ENCODE peak calls at places on chromosome 10, in six cellular contexts. T is GM23248, D is colonic mucosa, C is endothelial cell of umbilical vein, Y is K562, N is GM12878. J is an unnamed sample.

GRCh38 chr10:60434418-60435046 is 44.9 kb upstream of the ANK3 start:
- DNase-seq in T (peak; percentile 76), D (peak; percentile 49), C (peak; percentile 78), Y (peak; percentile 60), N (no peak), J (peak; percentile 83)

GRCh38 chr10:3310016-3310415 is 137.4 kb upstream of the PITRM1 start:
- DNase-seq in T (no peak), D (no peak), C (no peak), Y (no peak), N (no peak), J (no peak)

GRCh38 chr10:69375307-69376151 is 41.2 kb downstream of the TACR2 start:
- DNase-seq in T (peak; percentile 47), D (peak; percentile 38), C (no peak), Y (peak; percentile 61), N (no peak), J (no peak)

GRCh38 chr10:43259248-43259980 is 7.5 kb downstream of the RASGEF1A start:
- DNase-seq in T (no peak), D (no peak), C (no peak), Y (peak; percentile 11), N (no peak), J (no peak)

GRCh38 chr10:118823256-118823907 is 68.6 kb upstream of the CACUL1 start:
- DNase-seq in T (no peak), D (no peak), C (no peak), Y (no peak), N (no peak), J (no peak)

GRCh38 chr10:114038819-114039218 is 4.8 kb upstream of the ADRB1 start:
- DNase-seq in T (no peak), D (no peak), C (no peak), Y (no peak), N (no peak), J (no peak)

GRCh38 chr10:116026315-116026714 is 246.7 kb downstream of the GFRA1 start:
- DNase-seq in T (no peak), D (no peak), C (no peak), Y (no peak), N (no peak), J (no peak)

GRCh38 chr10:14240253-14241189 is 90.2 kb downstream of the FRMD4A start:
- DNase-seq in T (peak; percentile 28), D (no peak), C (no peak), Y (no peak), N (no peak), J (no peak)

GRCh38 chr10:69123306-69123746 is 652 bp upstream of the VPS26A start:
- DNase-seq in T (peak; percentile 88), D (peak; percentile 69), C (no peak), Y (peak; percentile 70), N (no peak), J (peak; percentile 87)

GRCh38 chr10:14093735-14094484 is 236.8 kb downstream of the FRMD4A start:
- DNase-seq in T (peak; percentile 74), D (no peak), C (peak; percentile 68), Y (no peak), N (no peak), J (peak; percentile 81)

GRCh38 chr10:55263327-55263726 is 462.3 kb upstream of the PCDH15 start:
- DNase-seq in T (no peak), D (no peak), C (no peak), Y (no peak), N (no peak), J (no peak)

GRCh38 chr10:124653811-124654651 is 90.1 kb downstream of the FAM53B start:
- DNase-seq in T (peak; percentile 36), D (no peak), C (no peak), Y (no peak), N (no peak), J (no peak)
- H3K4me1 ChIP-seq in T (no peaks in the 10 kb centered on the region), D (no peaks in the 10 kb centered on the region), C (peaks cover 3% of the 10 kb centered on the region), Y (peaks cover 16% of the 10 kb centered on the region), N (peaks cover 43% of the 10 kb centered on the region), J (peaks cover 7% of the 10 kb centered on the region)

DNA sequence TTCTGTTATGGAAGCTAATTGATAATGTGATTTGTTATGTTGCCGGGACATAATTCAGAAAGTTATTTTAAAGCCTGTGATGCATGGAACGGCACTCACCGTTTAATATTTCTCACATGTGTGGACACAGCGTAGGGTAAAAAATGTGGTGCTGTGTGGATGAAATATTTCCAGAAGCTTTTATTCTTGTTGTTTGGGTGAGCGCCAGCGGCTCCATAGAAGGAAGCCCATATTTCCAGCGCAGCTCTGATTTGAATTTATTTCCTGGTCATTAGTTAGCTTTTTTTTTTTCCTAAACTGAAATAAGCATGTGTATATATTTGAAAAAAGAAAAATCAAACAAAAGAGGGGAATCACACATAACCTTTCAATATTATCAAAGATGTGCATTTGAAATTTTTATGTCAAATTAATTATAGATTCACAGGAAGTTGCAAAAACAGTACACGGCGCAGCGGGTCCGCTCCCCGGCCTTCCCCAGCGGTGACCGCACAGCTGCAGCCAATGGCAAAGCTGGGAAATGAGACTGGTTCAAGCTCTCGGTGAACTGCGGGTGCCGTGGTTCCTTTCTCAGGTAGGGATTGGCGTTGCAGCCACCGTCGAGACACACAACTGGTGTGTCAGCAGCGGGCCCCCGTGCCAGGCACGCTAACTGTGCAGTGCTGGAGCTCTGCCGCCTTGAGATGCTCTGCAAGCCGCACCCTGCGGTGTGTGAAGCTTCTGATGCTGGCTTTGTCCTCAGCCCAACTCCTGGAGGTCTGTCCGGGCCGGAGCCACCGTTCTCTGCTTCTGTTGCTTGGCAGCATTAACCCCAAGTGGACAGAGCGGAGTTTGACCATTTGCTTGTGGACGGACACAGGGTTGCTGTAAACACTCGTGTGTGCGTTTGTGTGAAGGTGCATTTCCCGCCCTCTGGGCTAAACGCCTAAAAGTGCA is 20.4 kb upstream of the NKX6-2 start:
- DNase-seq in T (no peak), D (no peak), C (no peak), Y (no peak), N (no peak), J (peak; percentile 23)
- H3K9ac ChIP-seq in T (no peak overlapping the region), D (no peak overlapping the region), C (no peak overlapping the region), Y (no peak overlapping the region), N (no peak overlapping the region), J (no peak overlapping the region)

GRCh38 chr10:29411666-29412335 is 122.9 kb downstream of the LYZL1 start:
- DNase-seq in T (no peak), D (no peak), C (no peak), Y (no peak), N (no peak), J (peak; percentile 34)
- H3K4me3 ChIP-seq in T (peak overlapping the region; percentile 90), D (no peak overlapping the region), C (no peak overlapping the region), Y (no peak overlapping the region), N (peak overlapping the region; percentile 10), J (peak overlapping the region; percentile 89)

GRCh38 chr10:33326897-33327296 is 7.6 kb downstream of the NRP1 start:
- DNase-seq in T (peak; percentile 39), D (no peak), C (no peak), Y (no peak), N (no peak), J (peak; percentile 55)
- H3K4me1 ChIP-seq in T (peaks cover 54% of the 10 kb centered on the region), D (peaks cover 3% of the 10 kb centered on the region), C (peaks cover 44% of the 10 kb centered on the region), Y (no peaks in the 10 kb centered on the region), N (no peaks in the 10 kb centered on the region), J (peaks cover 78% of the 10 kb centered on the region)

J was measured in adipocyte.